ENCODE peak calls at places on chromosomes 11 and 22, in eight cellular contexts. P is astrocyte of the spinal cord; I is CD8-positive, alpha-beta T cell; N is amniotic stem cell; Q is NCI-H2029; S is BE2C; Z is HCEC 1CT; T is heart right ventricle. J is an unnamed sample.

GRCh38 chr22:31162015-31162765 is 2.2 kb downstream of the RNF185 start:
- DNase-seq in P (no peak), I (no peak), N (no peak), Q (no peak), S (no peak), Z (no peak), T (no peak), J (no peak)

GRCh38 chr11:11975201-11976092 is 33.0 kb downstream of the DKK3 start:
- DNase-seq in P (no peak), I (no peak), N (no peak), Q (no peak), S (no peak), Z (no peak), T (no peak), J (no peak)

GRCh38 chr11:126607776-126608625 is 252.5 kb downstream of the ST3GAL4 start:
- DNase-seq in P (no peak), I (no peak), N (no peak), Q (no peak), S (peak), Z (no peak), T (no peak), J (no peak)

GRCh38 chr22:44281706-44282637 is 30.8 kb downstream of the SHISAL1 start:
- DNase-seq in P (no peak), I (no peak), N (no peak), Q (no peak), S (peak), Z (no peak), T (no peak), J (no peak)

GRCh38 chr11:75246673-75247350 is 6.2 kb downstream of the TPBGL start:
- DNase-seq in P (no peak), I (no peak), N (no peak), Q (no peak), S (peak), Z (no peak), T (no peak), J (no peak)

GRCh38 chr11:37230865-37231264 is 632.8 kb upstream of the RAG2 start:
- DNase-seq in P (no peak), I (no peak), N (no peak), Q (no peak), S (no peak), Z (no peak), T (no peak), J (no peak)

GRCh38 chr11:64355078-64355940 is 3.7 kb upstream of the RPS6KA4 start:
- DNase-seq in P (peak), I (peak), N (peak), Q (peak), S (peak), Z (peak), T (peak), J (peak)

GRCh38 chr11:32034680-32035079 is 56.2 kb upstream of the RCN1 start:
- DNase-seq in P (peak), I (no peak), N (no peak), Q (no peak), S (no peak), Z (peak), T (no peak), J (no peak)

GRCh38 chr11:124622531-124623451 is at the start of gene TBRG1:
- DNase-seq in P (peak), I (peak), N (peak), Q (peak), S (peak), Z (peak), T (peak), J (peak)

GRCh38 chr11:86672007-86672621 is at the start of gene ME3:
- DNase-seq in P (peak), I (peak), N (no peak), Q (peak), S (peak), Z (peak), T (peak), J (peak)

GRCh38 chr11:638616-639323 is 1.7 kb downstream of the DRD4 start:
- DNase-seq in P (peak), I (no peak), N (no peak), Q (no peak), S (no peak), Z (no peak), T (no peak), J (no peak)

GRCh38 chr22:24706732-24707476 is 67.6 kb downstream of the PIWIL3 start:
- DNase-seq in P (no peak), I (no peak), N (no peak), Q (no peak), S (no peak), Z (no peak), T (no peak), J (no peak)

GRCh38 chr11:85752890-85753581 is 57.9 kb downstream of the SYTL2 start:
- DNase-seq in P (no peak), I (peak), N (no peak), Q (no peak), S (no peak), Z (no peak), T (no peak), J (no peak)

GRCh38 chr11:119024430-119025098 is 6.0 kb downstream of the TRAPPC4 start:
- DNase-seq in P (no peak), I (no peak), N (no peak), Q (no peak), S (no peak), Z (no peak), T (peak), J (no peak)

GRCh38 chr11:28849053-28849452 is 740.9 kb downstream of the METTL15 start:
- DNase-seq in P (no peak), I (no peak), N (no peak), Q (no peak), S (no peak), Z (no peak), T (no peak), J (no peak)

GRCh38 chr11:58027341-58027740 is 3.4 kb upstream of the OR6Q1 start:
- DNase-seq in P (peak), I (no peak), N (no peak), Q (no peak), S (no peak), Z (peak), T (no peak), J (no peak)

GRCh38 chr11:31641477-31642062 is 132.0 kb downstream of the ELP4 start:
- DNase-seq in P (peak), I (no peak), N (no peak), Q (peak), S (peak), Z (peak), T (peak), J (no peak)

GRCh38 chr11:110027627-110028371 is 65.4 kb upstream of the ZC3H12C start:
- DNase-seq in P (no peak), I (no peak), N (no peak), Q (no peak), S (no peak), Z (no peak), T (no peak), J (peak)

GRCh38 chr11:85961930-85962363 is 106.8 kb downstream of the CCDC83 start:
- DNase-seq in P (peak), I (no peak), N (no peak), Q (peak), S (no peak), Z (no peak), T (no peak), J (no peak)

GRCh38 chr11:65107751-65108468 is 3.8 kb upstream of the TM7SF2 start:
- DNase-seq in P (no peak), I (no peak), N (no peak), Q (no peak), S (no peak), Z (no peak), T (no peak), J (no peak)

GRCh38 chr22:24819487-24819886 is 13.5 kb downstream of the SGSM1 start:
- DNase-seq in P (no peak), I (no peak), N (no peak), Q (no peak), S (no peak), Z (no peak), T (no peak), J (no peak)

GRCh38 chr11:118530683-118531596 is at the start of gene TMEM25:
- DNase-seq in P (peak), I (peak), N (no peak), Q (peak), S (peak), Z (no peak), T (peak), J (peak)

GRCh38 chr22:19663821-19664325 is 50.4 kb upstream of the SEPTIN5 start:
- DNase-seq in P (peak), I (no peak), N (no peak), Q (peak), S (peak), Z (no peak), T (peak), J (no peak)

GRCh38 chr22:29011200-29011867 is 50.3 kb downstream of the C22orf31 start:
- DNase-seq in P (no peak), I (no peak), N (no peak), Q (peak), S (no peak), Z (no peak), T (peak), J (no peak)

GRCh38 chr11:14578551-14578956 is 58.4 kb upstream of the PSMA1 start:
- DNase-seq in P (peak), I (peak), N (no peak), Q (peak), S (peak), Z (peak), T (peak), J (peak)

GRCh38 chr11:13535819-13536218 is 40.0 kb upstream of the PTH start:
- DNase-seq in P (no peak), I (no peak), N (no peak), Q (no peak), S (no peak), Z (no peak), T (no peak), J (no peak)

GRCh38 chr11:117997436-117998200 is 11.4 kb downstream of the IL10RA start:
- DNase-seq in P (no peak), I (no peak), N (no peak), Q (no peak), S (no peak), Z (no peak), T (no peak), J (no peak)

GRCh38 chr11:131511794-131512193 is 141.4 kb downstream of the NTM start:
- DNase-seq in P (no peak), I (no peak), N (no peak), Q (peak), S (no peak), Z (no peak), T (no peak), J (no peak)

GRCh38 chr11:93491941-93492340 is 51.2 kb downstream of the SMCO4 start:
- DNase-seq in P (no peak), I (no peak), N (no peak), Q (no peak), S (no peak), Z (no peak), T (no peak), J (no peak)

GRCh38 chr11:31045335-31045734 is 324.2 kb downstream of the DCDC1 start:
- DNase-seq in P (peak), I (no peak), N (no peak), Q (no peak), S (no peak), Z (no peak), T (no peak), J (no peak)

GRCh38 chr22:50201191-50202129 is 649 bp downstream of the SELENOO start:
- DNase-seq in P (no peak), I (no peak), N (no peak), Q (no peak), S (no peak), Z (peak), T (no peak), J (no peak)

GRCh38 chr11:70761906-70762196 is 363.5 kb downstream of the CTTN start:
- DNase-seq in P (no peak), I (no peak), N (no peak), Q (no peak), S (no peak), Z (no peak), T (no peak), J (no peak)

GRCh38 chr11:72441647-72442267 is 7.4 kb upstream of the CLPB start:
- DNase-seq in P (peak), I (no peak), N (no peak), Q (no peak), S (no peak), Z (peak), T (peak), J (no peak)

J was measured in stimulated activated naive B cell treated with anti-CD40 and anti-IgM and Interleukin-4, amounts not matched to agents 10 μg/mL and 1 μg/mL and 100 μg/mL, for 72 hours.